ENCODE peak calls at places on chromosomes 11 and 22, in five cellular contexts. S is A549; Z is stimulated activated CD4-positive, alpha-beta T cell treated with anti-CD3 and anti-CD28 coated beads, Interleukin-2, amount 100 ng/mL, for 48 hours; C is NCI-H526; Y is fibroblast of the conjunctiva. F is an unnamed sample.

GRCh38 chr11:120629407-120629806 is 117.9 kb downstream of the GRIK4 start:
- DNase-seq in Y (no peak), S (no peak), C (no peak), Z (no peak), F (no peak)

GRCh38 chr11:36449566-36450390 is 60.3 kb downstream of the TRAF6 start:
- DNase-seq in Y (no peak), C (peak; percentile 62), S (no peak), Z (no peak), F (no peak)

GRCh38 chr11:122048401-122048800 is 67.6 kb downstream of the BLID start:
- DNase-seq in Z (no peak), S (no peak), Y (no peak), C (no peak), F (no peak)

GRCh38 chr22:35687461-35687860 is 30.2 kb upstream of the APOL5 start:
- DNase-seq in C (no peak), Y (no peak), S (no peak), Z (no peak), F (no peak)

GRCh38 chr22:33438273-33438672 is 380.1 kb upstream of the SYN3 start:
- DNase-seq in S (peak; percentile 54), Y (no peak), Z (no peak), C (peak; percentile 91), F (peak; percentile 72)

GRCh38 chr11:96906521-96906920 is 516.7 kb downstream of the JRKL start:
- DNase-seq in Y (no peak), Z (no peak), S (no peak), C (no peak), F (no peak)

GRCh38 chr11:32053151-32053550 is 37.7 kb upstream of the RCN1 start:
- DNase-seq in C (no peak), Y (no peak), Z (no peak), S (no peak), F (no peak)

GRCh38 chr11:15867886-15868285 is 488.5 kb downstream of the SOX6 start:
- DNase-seq in S (no peak), Y (no peak), C (no peak), Z (no peak), F (no peak)

GRCh38 chr11:38990139-38990538 is 2392.1 kb upstream of the RAG2 start:
- DNase-seq in S (no peak), Y (no peak), Z (no peak), C (no peak), F (no peak)

GRCh38 chr11:82326853-82327252 is 406.8 kb downstream of the FAM181B start:
- DNase-seq in Z (no peak), Y (no peak), C (no peak), S (no peak), F (no peak)

GRCh38 chr11:95652002-95652472 is 137.5 kb downstream of the FAM76B start:
- DNase-seq in S (no peak), Z (no peak), C (no peak), Y (peak; percentile 38), F (no peak)

GRCh38 chr11:118318112-118319030 is 13.8 kb downstream of the CD3E start:
- DNase-seq in S (no peak), Z (no peak), C (no peak), Y (no peak), F (no peak)

GRCh38 chr11:68584991-68585524 is 99.3 kb upstream of the GAL start:
- DNase-seq in Y (no peak), C (no peak), S (no peak), Z (no peak), F (no peak)

GRCh38 chr11:66688561-66689534 is 11.2 kb upstream of the RBM4B start:
- DNase-seq in S (no peak), C (no peak), Z (no peak), Y (no peak), F (no peak)

GRCh38 chr11:67082071-67082791 is 25.6 kb downstream of the RHOD start:
- DNase-seq in Y (no peak), Z (no peak), S (no peak), C (no peak), F (no peak)